ENCODE peak calls at places on chromosomes 11 and 22, in eight cellular contexts. One of them, this sample, is unnamed.

GRCh38 chr11:115939726-115940421 is 435.7 kb upstream of the CADM1 start:
- DNase-seq in OCI-LY7: peak; percentile 83
- DNase-seq in endothelial cell: no peak
- DNase-seq in dorsolateral prefrontal cortex: no peak
- DNase-seq in HS-27A: no peak
- DNase-seq in KBM-7: no peak
- DNase-seq in germinal center: no peak
- DNase-seq in left ventricle myocardium inferior: no peak
- DNase-seq in this sample: no peak

GRCh38 chr11:80109031-80109430 is 668.2 kb upstream of the TENM4 start:
- DNase-seq in OCI-LY7: no peak
- DNase-seq in endothelial cell: no peak
- DNase-seq in dorsolateral prefrontal cortex: no peak
- DNase-seq in HS-27A: no peak
- DNase-seq in KBM-7: no peak
- DNase-seq in germinal center: no peak
- DNase-seq in left ventricle myocardium inferior: no peak
- DNase-seq in this sample: no peak

GRCh38 chr11:43649501-43649900 is 31.0 kb upstream of the HSD17B12 start:
- DNase-seq in OCI-LY7: peak; percentile 24
- DNase-seq in endothelial cell: no peak
- DNase-seq in dorsolateral prefrontal cortex: no peak
- DNase-seq in HS-27A: no peak
- DNase-seq in KBM-7: no peak
- DNase-seq in germinal center: no peak
- DNase-seq in left ventricle myocardium inferior: no peak
- DNase-seq in this sample: no peak

GRCh38 chr11:34600339-34601084 is 20.4 kb upstream of the EHF start:
- DNase-seq in OCI-LY7: no peak
- DNase-seq in endothelial cell: no peak
- DNase-seq in dorsolateral prefrontal cortex: no peak
- DNase-seq in HS-27A: no peak
- DNase-seq in KBM-7: peak; percentile 42
- DNase-seq in germinal center: no peak
- DNase-seq in left ventricle myocardium inferior: no peak
- DNase-seq in this sample: no peak

GRCh38 chr22:36541831-36542391 is 12.9 kb upstream of the EIF3D start:
- DNase-seq in OCI-LY7: no peak
- DNase-seq in endothelial cell: no peak
- DNase-seq in dorsolateral prefrontal cortex: peak; percentile 75
- DNase-seq in HS-27A: no peak
- DNase-seq in KBM-7: no peak
- DNase-seq in germinal center: no peak
- DNase-seq in left ventricle myocardium inferior: no peak
- DNase-seq in this sample: peak; percentile 60

GRCh38 chr11:126645206-126645605 is 289.7 kb downstream of the ST3GAL4 start:
- DNase-seq in OCI-LY7: no peak
- DNase-seq in endothelial cell: no peak
- DNase-seq in dorsolateral prefrontal cortex: no peak
- DNase-seq in HS-27A: peak; percentile 54
- DNase-seq in KBM-7: no peak
- DNase-seq in germinal center: no peak
- DNase-seq in left ventricle myocardium inferior: no peak
- DNase-seq in this sample: no peak

GRCh38 chr11:9616858-9617257 is 43.4 kb downstream of the WEE1 start:
- DNase-seq in OCI-LY7: peak; percentile 33
- DNase-seq in endothelial cell: no peak
- DNase-seq in dorsolateral prefrontal cortex: no peak
- DNase-seq in HS-27A: no peak
- DNase-seq in KBM-7: no peak
- DNase-seq in germinal center: no peak
- DNase-seq in left ventricle myocardium inferior: no peak
- DNase-seq in this sample: no peak

GRCh38 chr11:129828301-129828836 is 12.7 kb downstream of the TMEM45B start:
- DNase-seq in OCI-LY7: no peak
- DNase-seq in endothelial cell: no peak
- DNase-seq in dorsolateral prefrontal cortex: no peak
- DNase-seq in HS-27A: no peak
- DNase-seq in KBM-7: no peak
- DNase-seq in germinal center: no peak
- DNase-seq in left ventricle myocardium inferior: no peak
- DNase-seq in this sample: no peak

GRCh38 chr11:46418751-46419150 is 27.2 kb upstream of the CHRM4 start:
- DNase-seq in OCI-LY7: no peak
- DNase-seq in endothelial cell: no peak
- DNase-seq in dorsolateral prefrontal cortex: no peak
- DNase-seq in HS-27A: no peak
- DNase-seq in KBM-7: no peak
- DNase-seq in germinal center: no peak
- DNase-seq in left ventricle myocardium inferior: no peak
- DNase-seq in this sample: no peak

GRCh38 chr11:125167954-125168821 is 3.6 kb downstream of the PKNOX2 start:
- DNase-seq in OCI-LY7: no peak
- DNase-seq in endothelial cell: no peak
- DNase-seq in dorsolateral prefrontal cortex: no peak
- DNase-seq in HS-27A: no peak
- DNase-seq in KBM-7: no peak
- DNase-seq in germinal center: no peak
- DNase-seq in left ventricle myocardium inferior: no peak
- DNase-seq in this sample: no peak

GRCh38 chr11:71986131-71986530 is 12.6 kb upstream of the IL18BP start:
- DNase-seq in OCI-LY7: no peak
- DNase-seq in endothelial cell: no peak
- DNase-seq in dorsolateral prefrontal cortex: no peak
- DNase-seq in HS-27A: no peak
- DNase-seq in KBM-7: peak; percentile 43
- DNase-seq in germinal center: no peak
- DNase-seq in left ventricle myocardium inferior: no peak
- DNase-seq in this sample: no peak

GRCh38 chr11:19441752-19442553 is 201.2 kb upstream of the E2F8 start:
- DNase-seq in OCI-LY7: peak; percentile 49
- DNase-seq in endothelial cell: no peak
- DNase-seq in dorsolateral prefrontal cortex: no peak
- DNase-seq in HS-27A: peak; percentile 94
- DNase-seq in KBM-7: no peak
- DNase-seq in germinal center: no peak
- DNase-seq in left ventricle myocardium inferior: peak; percentile 27
- DNase-seq in this sample: peak; percentile 82

GRCh38 chr11:123690490-123690889 is 36.1 kb upstream of the SCN3B start:
- DNase-seq in OCI-LY7: no peak
- DNase-seq in endothelial cell: no peak
- DNase-seq in dorsolateral prefrontal cortex: peak; percentile 75
- DNase-seq in HS-27A: no peak
- DNase-seq in KBM-7: no peak
- DNase-seq in germinal center: no peak
- DNase-seq in left ventricle myocardium inferior: no peak
- DNase-seq in this sample: no peak

GRCh38 chr11:84887055-84887629 is 740.0 kb downstream of the DLG2 start:
- DNase-seq in OCI-LY7: no peak
- DNase-seq in endothelial cell: no peak
- DNase-seq in dorsolateral prefrontal cortex: no peak
- DNase-seq in HS-27A: no peak
- DNase-seq in KBM-7: no peak
- DNase-seq in germinal center: no peak
- DNase-seq in left ventricle myocardium inferior: no peak
- DNase-seq in this sample: no peak

GRCh38 chr11:34364102-34364501 is 6.3 kb upstream of the ABTB2 start:
- DNase-seq in OCI-LY7: no peak
- DNase-seq in endothelial cell: no peak
- DNase-seq in dorsolateral prefrontal cortex: no peak
- DNase-seq in HS-27A: no peak
- DNase-seq in KBM-7: no peak
- DNase-seq in germinal center: no peak
- DNase-seq in left ventricle myocardium inferior: no peak
- DNase-seq in this sample: no peak

GRCh38 chr11:122850076-122850631 is 11.9 kb downstream of the CRTAM start:
- DNase-seq in OCI-LY7: no peak
- DNase-seq in endothelial cell: no peak
- DNase-seq in dorsolateral prefrontal cortex: no peak
- DNase-seq in HS-27A: no peak
- DNase-seq in KBM-7: no peak
- DNase-seq in germinal center: no peak
- DNase-seq in left ventricle myocardium inferior: no peak
- DNase-seq in this sample: no peak

GRCh38 chr11:121650520-121651266 is 197.9 kb upstream of the SORL1-AS1 start:
- DNase-seq in OCI-LY7: no peak
- DNase-seq in endothelial cell: no peak
- DNase-seq in dorsolateral prefrontal cortex: no peak
- DNase-seq in HS-27A: no peak
- DNase-seq in KBM-7: no peak
- DNase-seq in germinal center: no peak
- DNase-seq in left ventricle myocardium inferior: no peak
- DNase-seq in this sample: no peak

GRCh38 chr11:76689313-76689712 is 18.8 kb upstream of the LRRC32 start:
- DNase-seq in OCI-LY7: no peak
- DNase-seq in endothelial cell: no peak
- DNase-seq in dorsolateral prefrontal cortex: no peak
- DNase-seq in HS-27A: no peak
- DNase-seq in KBM-7: no peak
- DNase-seq in germinal center: no peak
- DNase-seq in left ventricle myocardium inferior: no peak
- DNase-seq in this sample: no peak

GRCh38 chr11:68354181-68354872 is 41.9 kb downstream of the LRP5 start:
- DNase-seq in OCI-LY7: no peak
- DNase-seq in endothelial cell: no peak
- DNase-seq in dorsolateral prefrontal cortex: no peak
- DNase-seq in HS-27A: peak; percentile 93
- DNase-seq in KBM-7: no peak
- DNase-seq in germinal center: no peak
- DNase-seq in left ventricle myocardium inferior: peak; percentile 87
- DNase-seq in this sample: peak; percentile 90

GRCh38 chr11:86492370-86493030 is 117.8 kb downstream of the CCDC81 start:
- DNase-seq in OCI-LY7: no peak
- DNase-seq in endothelial cell: no peak
- DNase-seq in dorsolateral prefrontal cortex: no peak
- DNase-seq in HS-27A: no peak
- DNase-seq in KBM-7: no peak
- DNase-seq in germinal center: no peak
- DNase-seq in left ventricle myocardium inferior: no peak
- DNase-seq in this sample: no peak

GRCh38 chr22:49306632-49306975 is 521.1 kb downstream of the BRD1 start:
- DNase-seq in OCI-LY7: no peak
- DNase-seq in endothelial cell: no peak
- DNase-seq in dorsolateral prefrontal cortex: peak; percentile 4
- DNase-seq in HS-27A: no peak
- DNase-seq in KBM-7: no peak
- DNase-seq in germinal center: no peak
- DNase-seq in left ventricle myocardium inferior: no peak
- DNase-seq in this sample: no peak

GRCh38 chr22:49305966-49306631 is 521.6 kb downstream of the BRD1 start:
- DNase-seq in OCI-LY7: no peak
- DNase-seq in endothelial cell: peak; percentile 2
- DNase-seq in dorsolateral prefrontal cortex: peak; percentile 6
- DNase-seq in HS-27A: no peak
- DNase-seq in KBM-7: no peak
- DNase-seq in germinal center: no peak
- DNase-seq in left ventricle myocardium inferior: no peak
- DNase-seq in this sample: no peak

This sample was measured in retinal pigment epithelial cell.